ENCODE peak calls at places on chromosomes 4 and X, in six cellular contexts. B is mammary epithelial cell, X is nephron progenitor cell, M is astrocyte of the spinal cord, U is sigmoid colon, S is mucosa of descending colon. T is an unnamed sample.

GRCh38 chr4:25107827-25108516 is 52.3 kb downstream of the SEPSECS start:
- DNase-seq in M (no peak), B (no peak), X (no peak), U (no peak), S (no peak), T (no peak)

GRCh38 chrX:103517246-103517645 is 2.0 kb downstream of the RAB40A start:
- DNase-seq in B (peak), M (peak), U (no peak), S (no peak), X (no peak), T (peak)

GRCh38 chrX:112714357-112714918 is 34.7 kb upstream of the LHFPL1 start:
- DNase-seq in S (no peak), B (no peak), U (no peak), X (no peak), M (no peak), T (no peak)

GRCh38 chr4:61011051-61011450 is 189.1 kb upstream of the ADGRL3 start:
- DNase-seq in B (no peak), M (peak), X (no peak), S (no peak), U (no peak), T (peak)

GRCh38 chr4:139458999-139459398 is 5.1 kb downstream of the RAB33B start:
- DNase-seq in X (no peak), B (peak), U (no peak), M (no peak), S (no peak), T (peak)

GRCh38 chrX:47683171-47684145 is 24.5 kb upstream of the UXT start:
- DNase-seq in U (no peak), M (no peak), X (no peak), S (no peak), B (no peak), T (peak)

GRCh38 chr4:157722146-157722545 is 450.7 kb downstream of the GASK1B start:
- DNase-seq in X (no peak), M (no peak), B (peak), S (no peak), U (no peak), T (no peak)

GRCh38 chr4:55733874-55734437 is 85.6 kb upstream of the EXOC1L start:
- DNase-seq in B (peak), S (peak), X (no peak), M (peak), U (no peak), T (peak)

GRCh38 chr4:156238171-156238570 is 284.5 kb upstream of the CTSO start:
- DNase-seq in X (no peak), U (no peak), S (no peak), M (no peak), B (peak), T (no peak)

GRCh38 chrX:129654652-129655546 is at the start of gene APLN:
- DNase-seq in B (peak), X (peak), S (peak), U (no peak), M (peak), T (peak)

GRCh38 chr4:119110121-119110520 is 25.5 kb upstream of the MYOZ2 start:
- DNase-seq in X (no peak), S (no peak), B (no peak), M (no peak), U (no peak), T (no peak)

GRCh38 chrX:11341274-11342256 is 48.4 kb downstream of the AMELX start:
- DNase-seq in B (peak), S (no peak), U (peak), M (peak), X (no peak), T (peak)

GRCh38 chr4:17544205-17544604 is 29.2 kb downstream of the CLRN2 start:
- DNase-seq in M (no peak), S (no peak), X (no peak), U (no peak), B (no peak), T (peak)

GRCh38 chrX:13899607-13900006 is 82.7 kb upstream of the GPM6B start:
- DNase-seq in X (no peak), B (peak), S (no peak), U (no peak), M (peak), T (peak)

GRCh38 chrX:39222361-39223113 is 421.3 kb downstream of the MID1IP1 start:
- DNase-seq in X (no peak), U (no peak), B (peak), M (no peak), S (no peak), T (no peak)

GRCh38 chr4:19429684-19430083 is 822.0 kb upstream of the SLIT2 start:
- DNase-seq in M (no peak), B (no peak), X (no peak), S (no peak), U (no peak), T (no peak)

GRCh38 chrX:103913356-103914020 is 48.9 kb upstream of the TMSB15B start:
- DNase-seq in X (no peak), B (no peak), M (peak), S (no peak), U (no peak), T (no peak)

GRCh38 chr4:41448935-41449334 is 89.0 kb upstream of the LIMCH1 start:
- DNase-seq in X (no peak), B (no peak), M (no peak), U (peak), S (no peak), T (peak)

GRCh38 chr4:83025563-83025962 is 9.4 kb upstream of the COPS4 start:
- DNase-seq in X (no peak), B (no peak), M (no peak), S (no peak), U (no peak), T (no peak)

GRCh38 chr4:150581611-150582010 is 340 bp upstream of the MAB21L2 start:
- DNase-seq in M (peak), S (peak), X (peak), U (peak), B (no peak), T (no peak)

GRCh38 chr4:37434469-37434868 is 189.9 kb downstream of the NWD2 start:
- DNase-seq in X (no peak), B (no peak), S (no peak), M (no peak), U (no peak), T (peak)

GRCh38 chrX:138886769-138887168 is 175.3 kb upstream of the FGF13 start:
- DNase-seq in U (no peak), B (peak), S (no peak), X (no peak), M (peak), T (peak)

GRCh38 chr4:26671111-26671510 is 87.2 kb downstream of the TBC1D19 start:
- DNase-seq in B (no peak), M (no peak), S (no peak), U (no peak), X (no peak), T (no peak)

GRCh38 chr4:120209706-120210105 is 143.1 kb upstream of the MAD2L1 start:
- DNase-seq in U (no peak), B (no peak), X (no peak), S (no peak), M (no peak), T (no peak)

GRCh38 chrX:71533850-71534515 is 1.1 kb downstream of the OGT start:
- DNase-seq in B (peak), S (peak), M (peak), U (no peak), X (peak), T (peak)

GRCh38 chrX:53356186-53356585 is 66.3 kb downstream of the SMC1A start:
- DNase-seq in U (no peak), X (no peak), M (no peak), S (no peak), B (peak), T (no peak)

GRCh38 chr4:12036450-12036849 is 607.8 kb upstream of the HS3ST1 start:
- DNase-seq in U (no peak), B (no peak), S (no peak), X (no peak), M (no peak), T (no peak)

DNA sequence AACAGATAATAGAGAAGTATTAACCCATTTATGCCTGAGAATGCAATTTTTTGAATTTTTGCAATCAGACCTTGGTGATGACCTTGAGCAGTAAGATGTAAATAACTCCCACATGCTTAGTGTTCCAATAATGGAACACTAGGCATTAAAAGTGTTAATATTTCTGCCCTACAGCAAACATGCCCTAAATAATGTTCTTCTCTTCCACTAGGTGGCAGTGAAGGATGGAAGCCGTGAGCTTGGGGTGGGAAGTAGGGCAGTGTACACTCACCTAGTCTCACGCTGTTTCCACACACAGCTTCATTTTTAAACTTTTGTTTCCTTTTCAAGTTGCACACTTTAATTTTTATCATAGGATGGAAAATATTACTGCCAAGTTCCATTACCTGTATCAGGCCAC is 613.1 kb upstream of the HS3ST1 start:
- DNase-seq in U (no peak), M (no peak), B (peak), S (no peak), X (peak), T (no peak)
- TF ChIP-seq CTCF in U (no peak), M (no peak), B (peak), S (no peak), X (peak), T (no peak)

GRCh38 chr4:99949999-99950912 is at the start of gene H2AZ1:
- DNase-seq in M (peak), B (peak), U (peak), S (peak), X (peak), T (peak)
- TF ChIP-seq CTCF in M (no peak), B (no peak), U (no peak), S (no peak), X (no peak), T (no peak)

DNA sequence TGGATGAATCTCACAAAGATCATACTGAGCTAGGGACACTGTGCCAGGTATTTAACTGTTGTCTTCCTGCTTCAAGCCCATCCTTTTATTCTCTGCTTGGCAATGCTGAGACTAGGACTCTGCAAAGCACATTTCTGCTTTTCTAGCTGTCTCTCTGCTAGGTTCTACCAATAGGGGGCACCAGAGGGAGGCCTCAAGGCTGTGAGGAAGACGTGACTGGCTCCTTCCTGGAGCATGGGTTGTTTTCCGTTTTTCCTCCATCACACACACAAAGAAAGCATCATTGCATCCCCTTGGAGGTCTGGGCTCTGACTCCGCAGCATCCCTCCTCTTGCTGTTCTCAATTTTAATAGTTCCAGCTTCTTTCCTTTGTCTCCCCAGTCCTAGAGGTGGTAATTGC is 10.9 kb upstream of the DCTD start:
- DNase-seq in X (no peak), S (no peak), B (no peak), U (no peak), M (no peak), T (no peak)
- TF ChIP-seq CTCF in X (peak), S (no peak), B (peak), U (no peak), M (no peak), T (peak)

DNA sequence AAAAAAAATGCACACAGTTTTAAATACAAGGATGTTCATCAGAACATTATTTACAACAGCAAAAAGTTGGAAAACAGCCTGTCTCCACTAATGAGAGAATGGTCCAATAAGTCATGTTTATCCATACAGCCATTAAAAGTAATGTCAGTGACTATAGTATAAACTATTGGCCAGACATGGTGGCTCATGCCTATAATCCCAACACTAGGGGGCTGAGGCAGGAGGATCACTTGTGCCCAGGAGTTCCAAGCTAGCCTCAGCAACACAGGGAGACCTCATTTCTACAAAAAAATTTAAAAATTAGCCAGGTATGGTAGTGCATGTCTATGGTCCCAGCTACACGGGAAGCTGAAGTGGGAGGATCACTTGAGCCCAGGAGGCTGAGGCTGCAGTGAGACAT is 48.1 kb upstream of the IL13RA1 start:
- DNase-seq in U (no peak), X (no peak), B (no peak), S (no peak), M (no peak), T (no peak)
- TF ChIP-seq CTCF in U (no peak), X (no peak), B (peak), S (no peak), M (no peak), T (no peak)

DNA sequence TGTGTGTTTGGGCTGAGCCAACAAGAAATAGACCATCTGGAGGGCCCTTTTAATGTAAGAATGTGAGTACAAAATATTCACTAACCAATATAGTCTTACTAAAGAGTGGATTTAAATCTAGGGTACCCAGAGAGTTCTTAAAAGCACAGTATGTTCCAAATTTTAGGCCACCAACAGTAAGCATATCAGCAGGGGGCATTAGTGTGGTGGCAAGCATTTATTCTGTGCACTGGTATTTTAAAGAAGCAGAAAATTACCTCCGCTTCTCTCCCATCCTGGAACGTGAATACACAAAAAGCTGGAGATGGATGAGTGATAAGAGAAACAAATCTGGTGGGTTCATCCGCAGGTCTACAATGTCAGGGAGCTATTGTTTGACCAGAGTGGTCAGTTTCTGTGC is 444.5 kb upstream of the IGFBP7 start:
- DNase-seq in M (no peak), B (no peak), S (no peak), X (no peak), U (no peak), T (no peak)
- TF ChIP-seq CTCF in M (no peak), B (no peak), S (no peak), X (no peak), U (no peak), T (no peak)

GRCh38 chr4:175560628-175561027 is 251.4 kb downstream of the GPM6A start:
- DNase-seq in U (no peak), M (peak), B (peak), X (no peak), S (no peak), T (peak)
- TF ChIP-seq CTCF in U (no peak), M (peak), B (peak), X (no peak), S (no peak), T (peak)

GRCh38 chr4:144861471-144861870 is 215.5 kb downstream of the HHIP start:
- DNase-seq in U (no peak), M (no peak), S (no peak), X (no peak), B (no peak), T (no peak)

GRCh38 chr4:144862221-144862620 is 216.3 kb downstream of the HHIP start:
- DNase-seq in X (no peak), M (no peak), B (no peak), U (no peak), S (no peak), T (no peak)
- TF ChIP-seq CTCF in X (no peak), M (no peak), B (no peak), U (no peak), S (no peak), T (no peak)

DNA sequence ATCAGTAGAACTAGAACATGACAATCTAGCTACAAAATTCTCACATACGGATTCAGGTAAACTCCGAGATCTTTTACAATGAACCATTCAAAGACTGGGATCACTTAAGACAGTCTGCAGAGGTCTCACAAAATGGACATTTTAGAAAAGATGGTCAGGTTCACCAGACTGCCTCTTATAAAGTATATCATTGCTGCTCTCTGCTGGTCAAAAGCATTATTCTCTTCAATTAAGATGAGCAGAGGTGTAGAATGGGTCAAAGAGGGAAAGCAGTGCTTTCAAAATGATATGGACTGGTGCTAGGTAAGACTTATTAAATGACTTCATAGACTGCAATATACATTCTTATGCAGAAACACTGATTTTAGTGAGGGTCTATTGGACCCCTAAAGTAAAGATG is 434.7 kb downstream of the PACRGL start:
- DNase-seq in S (no peak), X (no peak), B (peak), U (no peak), M (peak), T (peak)
- TF ChIP-seq CTCF in S (no peak), X (no peak), B (peak), U (no peak), M (peak), T (peak)

T was measured in fibroblast of villous mesenchyme.